ENCODE peak calls at places on chromosome 2, in nine cellular contexts. X is GM12865, C is psoas muscle, G is kidney epithelial cell, O is H9, Z is dorsolateral prefrontal cortex, V is GM23338, N is D721Med, R is mammary epithelial cell. H is an unnamed sample.

GRCh38 chr2:152781210-152781609 is 62.8 kb downstream of the ARL6IP6 start:
- DNase-seq in N (no peak), G (no peak), R (no peak), C (no peak), V (no peak), X (no peak), Z (no peak), O (no peak), H (no peak)

GRCh38 chr2:39121523-39122063 is 742 bp upstream of the SOS1 start:
- DNase-seq in O (no peak), G (no peak), V (no peak), Z (no peak), X (no peak), R (no peak), C (no peak), N (no peak), H (no peak)

GRCh38 chr2:240231838-240232244 is 91.4 kb upstream of the OTOS start:
- DNase-seq in G (no peak), Z (peak), N (no peak), R (no peak), V (no peak), C (no peak), X (no peak), O (peak), H (no peak)

GRCh38 chr2:108906403-108907077 is 82.5 kb downstream of the EDAR start:
- DNase-seq in R (no peak), Z (no peak), V (no peak), C (no peak), O (peak), G (no peak), X (no peak), N (no peak), H (no peak)

GRCh38 chr2:68811364-68811763 is 59.8 kb downstream of the BMP10 start:
- DNase-seq in G (no peak), X (no peak), R (peak), O (no peak), C (peak), N (no peak), Z (no peak), V (no peak), H (no peak)

GRCh38 chr2:128636802-128637147 is 318.1 kb upstream of the HS6ST1 start:
- DNase-seq in G (no peak), O (peak), C (no peak), X (no peak), V (no peak), Z (no peak), N (no peak), R (no peak), H (no peak)

GRCh38 chr2:46269545-46270273 is 27.5 kb upstream of the EPAS1 start:
- DNase-seq in X (no peak), O (no peak), C (no peak), Z (no peak), N (no peak), R (no peak), G (no peak), V (no peak), H (no peak)

GRCh38 chr2:48471048-48471474 is 58.9 kb upstream of the STON1 start:
- DNase-seq in V (peak), C (no peak), G (peak), X (no peak), O (no peak), N (no peak), Z (no peak), R (peak), H (no peak)

GRCh38 chr2:46493241-46493970 is 14.0 kb downstream of the TMEM247 start:
- DNase-seq in Z (no peak), V (no peak), X (peak), R (peak), G (no peak), N (no peak), C (no peak), O (no peak), H (peak)

GRCh38 chr2:129242201-129242710 is 737.2 kb upstream of the RAB6C start:
- DNase-seq in R (no peak), N (no peak), X (no peak), Z (no peak), C (no peak), G (no peak), V (peak), O (no peak), H (no peak)

GRCh38 chr2:58081000-58081399 is 34.4 kb downstream of the VRK2 start:
- DNase-seq in G (no peak), Z (no peak), C (no peak), O (no peak), X (no peak), N (no peak), R (no peak), V (no peak), H (no peak)

GRCh38 chr2:10909050-10909995 is 2.4 kb upstream of the KCNF1 start:
- DNase-seq in V (peak), C (no peak), Z (no peak), G (no peak), R (no peak), X (peak), O (peak), N (peak), H (no peak)

GRCh38 chr2:226585130-226585561 is 214.5 kb downstream of the IRS1 start:
- DNase-seq in C (no peak), X (no peak), Z (no peak), R (no peak), O (no peak), V (no peak), G (no peak), N (no peak), H (no peak)

GRCh38 chr2:17309741-17310339 is 208.4 kb downstream of the RAD51AP2 start:
- DNase-seq in N (no peak), R (peak), X (peak), Z (no peak), V (peak), O (peak), C (no peak), G (no peak), H (peak)

GRCh38 chr2:163471947-163472346 is 263.9 kb downstream of the FIGN start:
- DNase-seq in N (no peak), X (no peak), V (peak), R (peak), O (no peak), G (no peak), C (no peak), Z (no peak), H (no peak)

GRCh38 chr2:203534486-203535077 is 519 bp downstream of the RAPH1 start:
- DNase-seq in G (no peak), C (no peak), X (peak), V (no peak), Z (no peak), R (peak), O (no peak), N (no peak), H (peak)

GRCh38 chr2:9238927-9239326 is 32.3 kb downstream of the ASAP2 start:
- DNase-seq in R (no peak), V (no peak), Z (no peak), O (no peak), G (no peak), N (peak), X (no peak), C (no peak), H (no peak)

GRCh38 chr2:11936761-11937160 is 190.3 kb downstream of the LPIN1 start:
- DNase-seq in G (no peak), V (no peak), C (no peak), N (no peak), O (no peak), X (no peak), Z (no peak), R (no peak), H (no peak)

GRCh38 chr2:171227066-171227782 is 66.5 kb upstream of the TLK1 start:
- DNase-seq in V (no peak), G (no peak), O (no peak), R (peak), X (no peak), C (no peak), N (no peak), Z (no peak), H (no peak)

GRCh38 chr2:118473241-118473640 is 374.2 kb downstream of the EN1 start:
- DNase-seq in Z (no peak), O (no peak), V (no peak), X (no peak), C (no peak), R (no peak), G (no peak), N (no peak), H (no peak)

GRCh38 chr2:174436351-174436750 is 40.8 kb downstream of the SCRN3 start:
- DNase-seq in N (no peak), V (no peak), G (no peak), C (no peak), R (peak), O (no peak), Z (no peak), X (no peak), H (no peak)

GRCh38 chr2:232103140-232103737 is 141.7 kb downstream of the DIS3L2 start:
- DNase-seq in C (no peak), V (no peak), R (peak), O (no peak), N (no peak), G (no peak), Z (no peak), X (no peak), H (no peak)

GRCh38 chr2:206561962-206562361 is 80.3 kb upstream of the FAM237A start:
- DNase-seq in V (no peak), X (peak), O (no peak), R (no peak), C (no peak), G (no peak), N (no peak), Z (no peak), H (peak)

GRCh38 chr2:206555721-206556120 is 86.6 kb upstream of the FAM237A start:
- DNase-seq in C (no peak), O (no peak), N (no peak), R (no peak), X (no peak), Z (no peak), G (no peak), V (no peak), H (no peak)

GRCh38 chr2:206562375-206562774 is 79.9 kb upstream of the FAM237A start:
- DNase-seq in N (no peak), V (no peak), X (no peak), C (no peak), R (no peak), Z (no peak), O (no peak), G (no peak), H (no peak)

GRCh38 chr2:206558492-206558891 is 83.8 kb upstream of the FAM237A start:
- DNase-seq in G (no peak), X (peak), C (no peak), N (no peak), R (no peak), V (no peak), Z (no peak), O (no peak), H (no peak)

GRCh38 chr2:206556357-206556949 is 85.8 kb upstream of the FAM237A start:
- DNase-seq in O (no peak), Z (no peak), X (peak), N (no peak), G (no peak), V (peak), C (no peak), R (peak), H (peak)
- TF ChIP-seq CTCF in O (peak), Z (peak), X (peak), N (peak), G (peak), V (peak), C (peak), R (peak), H (peak)

DNA sequence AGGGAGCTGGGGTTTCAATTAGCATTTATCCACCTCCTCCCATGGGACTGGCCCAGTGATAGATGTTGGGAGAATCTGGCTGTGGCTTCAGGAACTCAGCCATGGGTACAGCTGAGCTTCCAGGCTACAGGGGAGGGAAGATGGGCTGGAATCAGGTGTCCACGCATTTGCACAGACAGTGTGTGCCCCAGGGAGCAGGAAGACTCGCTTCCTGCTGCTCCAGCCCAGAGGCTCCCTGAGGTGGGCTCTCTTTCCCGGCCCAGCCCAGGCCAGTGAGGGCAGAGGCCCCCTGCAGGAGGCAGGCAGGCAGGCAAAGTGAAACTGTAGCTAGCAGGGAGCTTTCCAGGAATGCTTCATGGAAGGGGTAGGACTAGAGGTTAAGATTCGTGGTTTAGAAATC is 28.7 kb downstream of the DYSF start:
- DNase-seq in N (no peak), R (no peak), C (no peak), V (peak), O (no peak), X (no peak), Z (no peak), G (no peak), H (no peak)
- TF ChIP-seq CTCF in N (no peak), R (no peak), C (no peak), V (peak), O (peak), X (no peak), Z (no peak), G (peak), H (no peak)

DNA sequence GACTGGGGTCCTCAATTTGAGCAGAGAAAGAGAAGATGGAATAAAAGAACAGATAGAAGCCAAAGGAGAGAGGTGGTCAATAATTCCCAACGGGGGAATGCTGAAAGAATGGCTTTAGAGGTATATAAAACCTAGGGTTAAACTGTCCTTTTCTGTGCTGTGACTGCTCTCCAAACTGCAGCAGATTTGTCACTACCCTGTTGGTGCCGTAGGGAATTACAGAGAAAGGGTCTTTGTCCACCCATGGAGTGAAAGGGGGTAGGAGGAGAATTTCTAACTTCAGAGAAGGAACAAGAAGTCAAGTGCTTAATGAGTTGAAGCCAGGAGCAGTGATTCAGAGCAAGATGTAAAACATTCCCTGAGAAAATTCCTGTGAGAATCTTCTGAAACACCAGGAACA is 486.5 kb downstream of the NUP35 start:
- DNase-seq in V (peak), X (no peak), C (no peak), G (no peak), R (no peak), Z (no peak), N (no peak), O (no peak), H (no peak)
- TF ChIP-seq CTCF in V (peak), X (no peak), C (no peak), G (no peak), R (no peak), Z (no peak), N (no peak), O (peak), H (no peak)

DNA sequence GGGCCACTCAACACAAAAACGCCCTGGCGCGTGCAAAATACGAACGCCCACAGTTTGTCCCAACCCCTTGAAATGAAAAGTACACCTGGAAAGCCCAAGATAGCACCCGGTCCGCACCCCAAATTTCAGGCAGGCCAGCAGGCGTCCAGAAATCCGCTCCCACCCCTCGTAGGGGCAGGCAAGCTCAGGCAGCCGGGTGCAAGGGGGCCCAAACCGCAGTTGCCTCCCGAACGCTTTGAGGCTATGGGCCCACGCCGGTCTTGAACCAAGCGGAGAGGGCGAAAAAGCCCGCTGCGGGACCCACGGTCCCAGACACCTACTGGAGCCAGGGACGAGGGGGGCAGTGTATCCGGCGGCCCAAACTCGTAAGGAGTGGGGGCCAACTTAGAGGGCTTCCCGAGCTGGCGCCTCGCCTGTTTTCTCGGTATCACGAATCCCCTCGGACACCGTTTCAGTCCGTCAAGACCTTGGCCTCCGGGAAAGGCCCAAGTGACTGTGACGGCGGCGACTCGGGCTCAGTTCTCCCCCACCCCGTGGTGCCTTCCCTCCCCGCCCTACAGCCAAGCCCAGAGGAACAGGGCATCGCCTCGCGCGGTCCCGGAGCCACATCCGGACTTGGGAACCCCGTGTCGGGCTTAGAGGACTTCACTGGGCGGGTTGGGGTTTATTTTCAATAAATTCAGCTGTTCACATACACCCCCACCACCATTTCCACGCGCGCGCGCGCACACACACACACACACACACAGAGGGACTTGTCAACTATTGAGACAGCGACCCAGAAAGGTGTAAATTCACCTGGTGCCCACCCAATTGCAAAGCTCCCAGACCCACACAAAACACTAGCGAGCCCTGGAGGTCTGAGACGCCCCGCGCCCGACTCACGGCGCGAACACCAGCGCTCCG is 6.2 kb upstream of the SATB2 start:
- DNase-seq in X (no peak), V (peak), C (no peak), O (peak), R (no peak), Z (no peak), G (no peak), N (no peak), H (peak)
- TF ChIP-seq CTCF in X (no peak), V (no peak), C (no peak), O (no peak), R (no peak), Z (no peak), G (no peak), N (no peak), H (no peak)

GRCh38 chr2:28419705-28420270 is 27.1 kb downstream of the FOSL2 start:
- DNase-seq in C (no peak), Z (no peak), V (no peak), X (no peak), R (no peak), N (no peak), G (no peak), O (no peak), H (no peak)
- TF ChIP-seq CTCF in C (no peak), Z (no peak), V (no peak), X (no peak), R (no peak), N (no peak), G (no peak), O (no peak), H (no peak)

DNA sequence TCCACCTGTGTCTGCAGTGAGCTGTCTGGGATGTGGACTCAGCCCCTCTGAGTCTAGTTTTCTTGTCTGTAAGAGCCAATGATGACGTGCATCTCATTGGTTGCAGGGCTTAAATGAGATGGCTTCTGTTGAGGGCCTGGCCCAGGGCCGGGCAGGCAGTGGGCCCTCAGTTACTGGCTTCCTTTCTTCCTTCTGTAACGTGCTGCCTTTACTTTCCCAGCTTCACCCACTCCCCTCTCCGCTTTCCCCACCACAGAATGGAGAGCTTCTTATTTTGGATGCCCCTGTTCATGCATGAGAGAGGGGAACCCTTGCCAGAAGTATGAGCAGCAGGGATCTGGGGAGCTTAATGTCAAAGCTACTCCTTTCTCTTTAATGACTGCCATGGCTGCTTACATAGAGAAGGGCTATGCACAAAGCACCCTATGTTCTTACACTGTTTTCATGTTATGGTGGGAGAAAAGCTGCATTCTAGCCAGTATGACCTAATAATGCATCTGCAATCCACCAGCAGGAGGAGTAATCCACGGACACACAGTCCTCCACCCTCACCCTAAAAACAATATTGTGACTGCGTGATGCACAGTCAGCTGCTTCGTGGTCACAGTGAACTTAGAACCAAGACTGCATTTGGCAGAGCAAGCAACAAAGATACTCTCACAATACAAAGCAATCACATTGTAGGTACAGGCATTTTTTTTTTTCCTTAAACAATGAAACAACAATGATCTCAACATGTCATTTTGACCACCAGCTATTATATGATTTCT is 37.2 kb downstream of the CREG2 start:
- DNase-seq in N (no peak), Z (peak), O (no peak), G (no peak), V (no peak), X (no peak), C (no peak), R (peak), H (no peak)
- TF ChIP-seq CTCF in N (peak), Z (peak), O (peak), G (peak), V (peak), X (no peak), C (no peak), R (peak), H (no peak)

GRCh38 chr2:191656792-191657191 is 21.1 kb upstream of the NABP1 start:
- DNase-seq in R (no peak), V (no peak), X (no peak), Z (no peak), N (no peak), C (no peak), O (no peak), G (no peak), H (no peak)
- TF ChIP-seq CTCF in R (no peak), V (no peak), X (no peak), Z (no peak), N (no peak), C (no peak), O (no peak), G (no peak), H (no peak)

GRCh38 chr2:104734937-104735586 is 118.9 kb upstream of the POU3F3 start:
- DNase-seq in X (peak), Z (no peak), V (no peak), N (no peak), R (no peak), C (no peak), O (no peak), G (no peak), H (no peak)

GRCh38 chr2:104736026-104736425 is 117.9 kb upstream of the POU3F3 start:
- DNase-seq in N (no peak), G (no peak), R (no peak), O (no peak), V (no peak), Z (no peak), C (no peak), X (no peak), H (no peak)

GRCh38 chr2:104733544-104733943 is 120.4 kb upstream of the POU3F3 start:
- DNase-seq in O (peak), X (peak), C (no peak), Z (no peak), G (no peak), V (peak), R (no peak), N (no peak), H (peak)
- TF ChIP-seq CTCF in O (peak), X (peak), C (no peak), Z (peak), G (peak), V (peak), R (peak), N (peak), H (peak)

DNA sequence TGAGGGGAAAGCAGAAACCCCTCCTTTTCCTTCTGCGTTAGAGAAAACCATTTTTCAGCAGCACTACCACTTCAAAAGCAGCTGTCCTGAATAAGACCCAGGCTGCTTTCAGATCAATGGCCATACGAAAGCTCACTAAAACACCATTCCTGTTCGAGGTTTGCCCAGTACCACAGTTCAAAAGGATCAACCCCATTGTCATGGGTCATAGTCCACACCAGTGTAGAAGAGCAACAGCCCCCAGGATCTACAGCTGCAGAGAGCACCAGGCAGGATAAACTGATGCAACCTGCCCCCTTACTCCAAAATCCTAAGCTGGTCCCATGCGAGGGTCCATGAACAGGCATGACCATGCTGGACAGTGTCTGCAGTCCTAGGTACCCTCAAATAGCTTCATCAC is 199.4 kb downstream of the AFF3 start:
- DNase-seq in X (no peak), C (no peak), Z (no peak), V (no peak), O (no peak), R (no peak), N (no peak), G (no peak), H (no peak)
- TF ChIP-seq CTCF in X (no peak), C (no peak), Z (no peak), V (no peak), O (no peak), R (no peak), N (no peak), G (no peak), H (no peak)

GRCh38 chr2:181742908-181743722 is 62.8 kb upstream of the NEUROD1 start:
- DNase-seq in G (peak), V (peak), O (no peak), X (peak), R (peak), N (no peak), C (no peak), Z (no peak), H (peak)
- TF ChIP-seq CTCF in G (peak), V (peak), O (peak), X (peak), R (peak), N (peak), C (peak), Z (peak), H (peak)

H was measured in GM20000.